ENCODE peak calls at places on chromosomes 6 and 20, in six cellular contexts. D is testis; W is SJSA1; Y is mammary epithelial cell; Z is uterus; J is CD4-positive, CD25-positive, alpha-beta regulatory T cell. H is an unnamed sample.
A peak's percentile ranks its signal among the peaks of the same experiment; 100 is the strongest.

GRCh38 chr6:157693867-157694266 is 129.2 kb upstream of the SNX9 start:
- DNase-seq in D (no peak), W (no peak), Y (no peak), Z (no peak), J (no peak), H (no peak)

GRCh38 chr6:72321741-72322140 is 300.1 kb upstream of the KCNQ5 start:
- DNase-seq in D (no peak), W (no peak), Y (peak; percentile 46), Z (no peak), J (no peak), H (no peak)

GRCh38 chr20:34215711-34216381 is 25.4 kb upstream of the ASIP start:
- DNase-seq in D (peak; percentile 89), W (peak; percentile 93), Y (peak; percentile 61), Z (peak; percentile 58), J (no peak), H (peak; percentile 70)

GRCh38 chr20:43404880-43405279 is 52.8 kb upstream of the SRSF6 start:
- DNase-seq in D (no peak), W (no peak), Y (peak; percentile 25), Z (no peak), J (no peak), H (no peak)

GRCh38 chr6:5132741-5133140 is 47.6 kb downstream of the PPP1R3G start:
- DNase-seq in D (peak; percentile 81), W (no peak), Y (no peak), Z (peak; percentile 71), J (no peak), H (no peak)

GRCh38 chr20:29876911-29877285 is 1380.6 kb upstream of the DEFB115 start:
- DNase-seq in D (no peak), W (peak; percentile 47), Y (no peak), Z (no peak), J (no peak), H (no peak)

GRCh38 chr20:45821942-45822341 is 5.2 kb downstream of the TNNC2 start:
- DNase-seq in D (no peak), W (no peak), Y (no peak), Z (no peak), J (no peak), H (no peak)

GRCh38 chr20:45999908-46000570 is 8.7 kb upstream of the MMP9 start:
- DNase-seq in D (no peak), W (no peak), Y (no peak), Z (no peak), J (no peak), H (no peak)

GRCh38 chr6:127146935-127147334 is 28.5 kb downstream of the RSPO3 start:
- DNase-seq in D (no peak), W (peak; percentile 70), Y (peak; percentile 54), Z (no peak), J (no peak), H (peak; percentile 3)

GRCh38 chr6:67679566-67680296 is 955.4 kb upstream of the ADGRB3 start:
- DNase-seq in D (no peak), W (no peak), Y (no peak), Z (no peak), J (no peak), H (no peak)

GRCh38 chr6:37083243-37084138 is 78.0 kb downstream of the FGD2 start:
- DNase-seq in D (peak; percentile 96), W (no peak), Y (peak; percentile 76), Z (peak; percentile 94), J (no peak), H (peak; percentile 99)

GRCh38 chr6:148972481-148972880 is 225.7 kb downstream of the UST start:
- DNase-seq in D (peak; percentile 30), W (no peak), Y (peak; percentile 64), Z (no peak), J (peak; percentile 14), H (no peak)

GRCh38 chr6:32852018-32852843 is 1.3 kb downstream of the TAP1 start:
- DNase-seq in D (peak; percentile 58), W (peak; percentile 23), Y (no peak), Z (peak; percentile 58), J (no peak), H (peak; percentile 15)

GRCh38 chr6:18118330-18118729 is 4.1 kb downstream of the NHLRC1 start:
- DNase-seq in D (no peak), W (no peak), Y (no peak), Z (no peak), J (no peak), H (no peak)

GRCh38 chr6:72376736-72377135 is 245.1 kb upstream of the KCNQ5 start:
- DNase-seq in D (no peak), W (no peak), Y (no peak), Z (no peak), J (no peak), H (no peak)

GRCh38 chr20:11432407-11432806 is 485.3 kb upstream of the BTBD3 start:
- DNase-seq in D (no peak), W (no peak), Y (peak; percentile 92), Z (no peak), J (no peak), H (no peak)

GRCh38 chr20:35891375-35891774 is 62.9 kb downstream of the SCAND1 start:
- DNase-seq in D (no peak), W (no peak), Y (no peak), Z (no peak), J (no peak), H (peak; percentile 32)

GRCh38 chr20:35895476-35895875 is 58.8 kb downstream of the SCAND1 start:
- DNase-seq in D (no peak), W (no peak), Y (no peak), Z (no peak), J (no peak), H (no peak)

GRCh38 chr20:35888659-35889058 is 65.6 kb downstream of the SCAND1 start:
- DNase-seq in D (no peak), W (no peak), Y (no peak), Z (no peak), J (no peak), H (no peak)

GRCh38 chr20:35893942-35894341 is 60.4 kb downstream of the SCAND1 start:
- DNase-seq in D (no peak), W (no peak), Y (no peak), Z (no peak), J (no peak), H (no peak)

DNA sequence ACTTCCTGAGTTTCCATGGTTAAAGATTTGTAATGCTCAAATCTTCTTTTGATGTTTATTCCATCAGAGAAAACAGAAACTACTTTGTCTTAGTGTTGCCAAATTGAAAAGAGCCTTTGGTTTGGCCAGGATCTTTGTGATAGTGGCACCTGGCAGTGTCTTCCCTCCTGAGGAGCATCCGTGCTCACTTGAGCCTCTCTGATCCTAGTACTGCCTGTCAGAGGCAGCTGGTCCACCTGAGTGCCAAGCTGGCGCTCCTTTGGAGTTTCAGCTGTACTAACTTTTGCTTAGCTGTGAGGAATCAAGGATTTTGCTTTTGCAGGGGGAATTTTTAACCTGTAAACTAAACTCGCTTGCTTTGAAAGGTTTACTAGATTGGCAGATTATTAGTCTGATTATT is 61.4 kb downstream of the SCAND1 start:
- DNase-seq in D (no peak), W (no peak), Y (no peak), Z (no peak), J (no peak), H (no peak)
- H3K27ac ChIP-seq in D (no peak overlapping the region), W (no peak overlapping the region), Y (no peak overlapping the region), Z (no peak overlapping the region), J (no peak overlapping the region), H (no peak overlapping the region)

DNA sequence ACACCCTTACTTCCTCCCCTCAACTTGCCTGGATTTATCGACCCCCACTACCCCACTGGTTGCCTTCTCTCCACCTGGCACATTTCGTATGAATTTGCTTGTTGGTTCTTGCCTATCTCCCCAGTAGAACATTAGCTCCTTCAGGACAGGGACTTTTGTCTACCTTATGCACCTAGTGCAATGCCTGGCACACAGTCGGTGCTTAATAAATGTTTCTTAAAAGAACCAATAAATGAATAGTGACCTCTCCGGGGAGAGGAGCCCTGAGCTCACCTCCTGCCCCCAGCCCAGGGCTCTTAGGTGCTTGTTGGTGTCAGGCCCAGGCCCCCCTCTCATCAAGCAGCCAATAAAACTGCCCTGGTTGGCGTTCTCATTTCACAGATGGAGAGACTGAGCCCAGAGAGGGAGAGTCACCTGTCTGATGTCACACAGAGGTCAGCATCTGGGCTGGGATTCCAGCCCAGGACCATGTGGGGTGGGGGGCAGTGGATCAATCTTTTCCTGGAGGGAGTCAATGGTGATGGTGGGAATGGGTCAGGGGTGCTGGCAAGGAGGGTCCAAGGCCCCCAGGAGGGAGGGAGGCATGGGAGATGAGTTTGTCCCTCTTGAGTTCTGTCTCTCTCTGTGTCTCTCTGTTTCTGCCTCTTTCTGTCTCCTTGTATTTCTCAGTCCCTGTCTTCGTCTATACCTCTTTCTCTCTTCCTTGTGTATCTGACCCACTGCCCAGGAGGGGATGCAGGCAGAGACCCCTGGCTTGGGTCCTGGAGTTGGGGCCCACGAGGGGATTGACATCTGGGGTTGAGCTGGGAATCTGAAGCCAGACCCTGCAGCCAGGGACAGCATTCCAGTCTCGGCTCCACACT is 89.6 kb downstream of the CEBPB start:
- DNase-seq in D (no peak), W (no peak), Y (no peak), Z (no peak), J (no peak), H (no peak)
- H3K4me1 ChIP-seq in D (peaks cover 44% of the 10 kb centered on the region), W (peaks cover 21% of the 10 kb centered on the region), Y (peaks cover 21% of the 10 kb centered on the region), Z (peaks cover 18% of the 10 kb centered on the region), J (no peaks in the 10 kb centered on the region), H (no peaks in the 10 kb centered on the region)

GRCh38 chr6:99331531-99331930 is 17.9 kb downstream of the FAXC start:
- DNase-seq in D (no peak), W (no peak), Y (no peak), Z (no peak), J (no peak), H (no peak)
- H3K27ac ChIP-seq in D (no peak overlapping the region), W (no peak overlapping the region), Y (no peak overlapping the region), Z (no peak overlapping the region), J (no peak overlapping the region), H (no peak overlapping the region)

DNA sequence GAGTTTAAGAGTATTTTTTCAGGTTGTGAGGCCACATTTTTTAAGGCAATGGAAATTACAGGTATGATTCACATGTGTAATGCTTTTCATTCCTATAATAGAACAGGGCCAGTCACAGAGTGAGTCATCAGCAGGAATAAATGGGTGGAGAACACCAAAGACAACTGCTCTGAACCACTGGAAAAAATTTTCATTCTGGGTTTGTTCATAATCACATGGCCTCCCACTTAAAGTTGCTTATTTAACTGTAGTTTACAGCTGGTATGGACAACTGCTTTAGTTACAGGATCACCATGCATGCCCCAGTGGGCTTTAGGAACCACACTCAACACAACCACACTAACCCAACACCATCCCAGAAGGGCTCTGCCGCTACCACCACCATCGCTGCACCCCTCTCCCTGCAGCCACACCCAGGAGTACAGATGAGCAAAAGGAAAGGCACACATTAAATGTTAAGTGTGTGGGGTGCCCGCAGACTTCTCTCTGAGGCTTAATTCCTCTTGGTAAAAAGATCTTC is 107.0 kb upstream of the DST start:
- DNase-seq in D (no peak), W (peak; percentile 69), Y (peak; percentile 94), Z (no peak), J (no peak), H (peak; percentile 32)
- H3K4me1 ChIP-seq in D (no peaks in the 10 kb centered on the region), W (peaks cover 59% of the 10 kb centered on the region), Y (peaks cover 67% of the 10 kb centered on the region), Z (peaks cover 3% of the 10 kb centered on the region), J (no peaks in the 10 kb centered on the region), H (peaks cover 28% of the 10 kb centered on the region)

GRCh38 chr6:28212510-28213212 is 12.4 kb upstream of the ZSCAN9 start:
- DNase-seq in D (no peak), W (peak; percentile 75), Y (peak; percentile 93), Z (no peak), J (no peak), H (peak; percentile 58)
- H3K27ac ChIP-seq in D (no peak overlapping the region), W (no peak overlapping the region), Y (peak overlapping the region; percentile 77), Z (no peak overlapping the region), J (no peak overlapping the region), H (no peak overlapping the region)